ENCODE peak calls at places on chromosome 19, in six cellular contexts. R, F, A, X, Y and V are unnamed samples.
A peak's percentile ranks its signal among the peaks of the same experiment; 100 is the strongest.

GRCh38 chr19:12970070-12970820 is 869 bp downstream of the DAND5 start:
- DNase-seq in X (no peak), Y (no peak), F (no peak), R (no peak), A (no peak), V (no peak)

GRCh38 chr19:16203256-16204004 is 5.7 kb downstream of the AP1M1 start:
- DNase-seq in A (no peak), X (no peak), Y (no peak), F (no peak), R (no peak), V (no peak)

GRCh38 chr19:39858541-39858940 is 12.4 kb upstream of the FBL start:
- DNase-seq in F (no peak), R (no peak), X (no peak), A (no peak), Y (no peak), V (no peak)

GRCh38 chr19:41569481-41570150 is 6.3 kb upstream of the CEACAM21 start:
- DNase-seq in Y (no peak), X (no peak), R (no peak), F (no peak), A (no peak), V (no peak)

GRCh38 chr19:16074488-16075365 is 1.6 kb upstream of the TPM4 start:
- DNase-seq in A (no peak), R (no peak), X (no peak), Y (no peak), F (no peak), V (no peak)

GRCh38 chr19:29376855-29377354 is 148.9 kb upstream of the VSTM2B start:
- DNase-seq in Y (no peak), F (no peak), A (no peak), R (no peak), X (no peak), V (no peak)

GRCh38 chr19:42455621-42456081 is 12.9 kb upstream of the CXCL17 start:
- DNase-seq in X (no peak), A (no peak), Y (no peak), R (no peak), F (no peak), V (no peak)

GRCh38 chr19:15252398-15253018 is 20.3 kb upstream of the EPHX3 start:
- DNase-seq in A (peak; percentile 55), F (peak; percentile 55), R (no peak), X (peak; percentile 77), Y (peak; percentile 33), V (no peak)

GRCh38 chr19:31348416-31349159 is 648 bp downstream of the TSHZ3 start:
- DNase-seq in A (peak; percentile 53), F (peak; percentile 29), X (peak; percentile 65), Y (no peak), R (peak; percentile 36), V (no peak)

GRCh38 chr19:547836-548720 is 4.2 kb downstream of the GZMM start:
- DNase-seq in A (no peak), F (no peak), Y (no peak), R (no peak), X (no peak), V (no peak)

GRCh38 chr19:8335343-8336071 is 7.6 kb downstream of the KANK3 start:
- DNase-seq in A (no peak), Y (no peak), X (peak; percentile 12), R (no peak), F (no peak), V (no peak)

GRCh38 chr19:6610934-6611370 is 20.0 kb upstream of the CD70 start:
- DNase-seq in F (peak; percentile 63), R (no peak), X (peak; percentile 96), Y (peak; percentile 59), A (no peak), V (no peak)

GRCh38 chr19:42552086-42553065 is 24.1 kb upstream of the CEACAM1 start:
- DNase-seq in F (no peak), R (no peak), Y (no peak), A (no peak), X (no peak), V (no peak)

GRCh38 chr19:14114854-14115253 is 2.7 kb downstream of the PRKACA start:
- DNase-seq in X (peak; percentile 56), R (peak; percentile 71), Y (no peak), F (no peak), A (peak; percentile 49), V (peak; percentile 16)

GRCh38 chr19:36501973-36502372 is 12.6 kb upstream of the ZNF566 start:
- DNase-seq in R (no peak), X (no peak), A (no peak), F (no peak), Y (no peak), V (no peak)

GRCh38 chr19:43465468-43466120 is at the start of gene LYPD3:
- DNase-seq in R (peak; percentile 18), A (no peak), F (peak; percentile 54), X (peak; percentile 82), Y (no peak), V (no peak)

GRCh38 chr19:30061557-30062330 is 119.7 kb downstream of the URI1 start:
- DNase-seq in F (no peak), X (no peak), Y (no peak), R (no peak), A (no peak), V (no peak)

GRCh38 chr19:23075031-23075733 is 41.6 kb upstream of the ZNF730 start:
- DNase-seq in R (peak; percentile 58), X (peak; percentile 46), A (peak; percentile 28), F (peak; percentile 76), Y (peak; percentile 60), V (no peak)

GRCh38 chr19:54108496-54108895 is 5.8 kb downstream of the NDUFA3 start:
- DNase-seq in A (no peak), Y (no peak), X (no peak), R (no peak), F (no peak), V (no peak)

GRCh38 chr19:38809592-38810252 is 3.0 kb downstream of the LGALS4 start:
- DNase-seq in F (no peak), Y (no peak), A (no peak), R (no peak), X (no peak), V (no peak)

GRCh38 chr19:5645409-5645808 is 22.5 kb downstream of the SAFB start:
- DNase-seq in F (no peak), X (no peak), R (no peak), A (no peak), Y (no peak), V (no peak)

GRCh38 chr19:38049105-38049649 is 142.2 kb downstream of the SIPA1L3 start:
- DNase-seq in R (no peak), Y (peak; percentile 59), X (no peak), A (no peak), F (no peak), V (peak; percentile 27)

DNA sequence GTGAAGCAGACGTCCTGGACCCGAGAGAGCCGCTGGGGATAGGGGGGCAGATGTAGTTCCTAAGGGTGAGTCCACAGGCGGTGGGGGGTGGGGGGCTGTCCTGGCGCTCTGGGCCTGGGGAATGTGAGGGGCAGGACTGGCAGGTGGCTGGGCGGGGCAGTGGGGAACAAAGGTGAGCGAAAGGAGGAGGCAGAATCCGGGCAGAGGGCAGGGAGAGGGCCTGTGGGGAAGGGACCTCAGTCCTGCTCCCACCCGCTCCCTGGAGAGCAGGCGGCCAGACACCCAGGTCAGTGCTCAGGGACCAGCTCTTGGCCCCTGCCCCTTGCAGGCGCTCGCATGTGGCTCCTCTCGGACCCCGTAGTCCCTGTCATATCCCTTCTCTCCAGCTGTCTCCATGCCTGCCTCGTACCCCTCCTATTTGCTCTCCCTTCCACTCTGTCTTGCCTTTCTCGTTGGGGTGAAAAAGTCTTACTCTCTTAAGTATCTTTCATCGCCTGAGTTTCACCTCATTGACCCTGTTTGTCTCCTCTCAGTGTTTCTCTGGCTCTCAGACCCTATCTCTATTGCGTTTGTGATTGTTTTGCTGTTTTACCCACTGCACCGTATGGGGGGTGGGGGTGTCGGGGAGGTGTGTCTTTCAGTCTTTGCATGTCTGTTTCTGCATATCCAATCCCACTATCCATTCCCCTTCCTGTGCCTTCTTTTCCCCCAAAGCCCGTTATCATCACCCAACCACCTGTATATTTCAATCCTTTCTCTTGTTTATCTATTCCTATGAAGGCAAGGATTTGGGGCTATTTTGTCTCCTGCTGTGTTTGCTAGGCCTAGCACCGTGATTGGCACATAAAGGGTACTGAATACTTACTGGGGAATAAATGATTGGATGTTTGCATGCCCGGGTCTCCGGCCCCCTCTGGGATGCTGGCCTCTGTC is 5.8 kb downstream of the SPHK2 start:
- DNase-seq in A (no peak), X (no peak), Y (no peak), R (no peak), F (no peak), V (no peak)
- H3K4me3 ChIP-seq in A (no peak overlapping the region), X (peak overlapping the region; percentile 63), Y (peak overlapping the region; percentile 63), R (peak overlapping the region; percentile 36), F (peak overlapping the region; percentile 46), V (no peak overlapping the region)

DNA sequence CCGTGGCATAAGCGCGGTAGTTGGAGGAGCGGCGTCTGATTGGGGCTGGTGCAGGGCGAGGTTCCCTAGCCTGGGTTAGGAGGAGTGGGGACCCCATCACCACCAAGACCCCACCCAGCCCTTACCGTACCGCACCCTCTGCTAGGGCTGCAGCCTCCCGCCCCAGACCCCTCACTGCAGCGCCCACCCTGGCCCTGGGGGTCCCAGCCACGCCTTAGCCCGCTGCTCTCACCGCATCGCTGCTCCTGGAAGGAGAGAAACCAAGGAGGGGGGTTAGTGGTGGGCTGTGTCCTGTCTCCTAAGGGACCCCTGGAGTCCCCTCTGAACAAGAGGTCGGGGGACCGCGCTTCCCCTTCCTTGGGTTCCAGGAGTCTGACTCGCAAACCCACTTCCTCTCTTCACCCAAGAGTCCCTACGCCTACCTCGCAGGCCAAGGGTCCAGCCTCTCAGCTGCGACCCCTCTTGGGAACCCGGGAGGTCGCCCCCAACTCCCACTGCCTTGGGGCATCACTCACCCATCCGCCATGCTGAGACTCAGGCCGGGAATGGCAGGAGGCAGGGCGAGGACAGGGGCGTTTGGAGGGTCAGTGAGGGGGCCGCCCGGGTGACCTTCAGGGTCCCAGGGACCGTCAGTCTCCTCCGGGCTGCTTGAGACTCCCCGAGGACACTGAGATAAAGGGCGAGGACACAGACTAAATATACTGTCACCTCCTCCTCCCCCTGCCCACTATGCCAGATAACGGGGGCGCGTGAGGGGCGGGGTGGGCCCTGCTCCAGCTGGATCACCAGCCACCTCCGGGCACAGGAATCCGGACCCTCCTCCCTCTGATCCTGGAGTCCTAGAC is at the start of gene TNNI3:
- DNase-seq in A (no peak), X (no peak), F (no peak), R (peak; percentile 66), Y (no peak), V (no peak)
- H3K4me3 ChIP-seq in A (no peak within 1 kb of the TSS), X (no peak within 1 kb of the TSS), F (no peak within 1 kb of the TSS), R (peak within 1 kb of the TSS; percentile 56), Y (no peak within 1 kb of the TSS), V (no peak within 1 kb of the TSS)

GRCh38 chr19:49924004-49924880 is 4.8 kb upstream of the ATF5 start:
- DNase-seq in F (peak; percentile 39), X (no peak), Y (no peak), R (no peak), A (no peak), V (no peak)
- H3K4me3 ChIP-seq in F (no peak overlapping the region), X (no peak overlapping the region), Y (no peak overlapping the region), R (no peak overlapping the region), A (no peak overlapping the region), V (no peak overlapping the region)

GRCh38 chr19:35116085-35116801 is 620 bp downstream of the FXYD3 start:
- DNase-seq in R (no peak), A (no peak), F (no peak), Y (no peak), X (no peak), V (no peak)

GRCh38 chr19:35117791-35118190 is 2.2 kb downstream of the FXYD3 start:
- DNase-seq in A (no peak), X (no peak), F (no peak), R (no peak), Y (no peak), V (no peak)

GRCh38 chr19:35117017-35117570 is 1.5 kb downstream of the FXYD3 start:
- DNase-seq in F (no peak), Y (no peak), X (no peak), A (no peak), R (no peak), V (no peak)

GRCh38 chr19:35114656-35115537 is 726 bp upstream of the FXYD3 start:
- DNase-seq in Y (peak; percentile 18), X (peak; percentile 38), A (peak; percentile 60), R (peak; percentile 79), F (peak; percentile 48), V (peak; percentile 32)

GRCh38 chr19:35115538-35115951 is at the start of gene FXYD3:
- DNase-seq in R (no peak), X (no peak), F (no peak), Y (no peak), A (no peak), V (no peak)
- H3K4me3 ChIP-seq in R (peak within 1 kb of the TSS; percentile 12), X (no peak within 1 kb of the TSS), F (no peak within 1 kb of the TSS), Y (no peak within 1 kb of the TSS), A (peak within 1 kb of the TSS; percentile 25), V (no peak within 1 kb of the TSS)